ENCODE peak calls at places on chromosomes 4 and X, in four cellular contexts. H, T, K and A are unnamed samples.
A peak's percentile ranks its signal among the peaks of the same experiment; 100 is the strongest.

GRCh38 chr4:179307297-179308136 is 1865.3 kb upstream of the AGA start:
- DNase-seq in K (no peak), H (peak; percentile 16), T (peak; percentile 12), A (no peak)

GRCh38 chr4:114287079-114287696 is 307.7 kb upstream of the ARSJ start:
- DNase-seq in T (no peak), H (no peak), K (no peak), A (no peak)

GRCh38 chr4:166838975-166839614 is 395.2 kb downstream of the SPOCK3 start:
- DNase-seq in K (no peak), H (no peak), T (no peak), A (no peak)

GRCh38 chr4:89438102-89438831 is 130.7 kb upstream of the GPRIN3 start:
- DNase-seq in K (peak; percentile 42), T (peak; percentile 51), H (peak; percentile 68), A (no peak)

GRCh38 chr4:153267013-153267412 is 62.8 kb downstream of the TRIM2 start:
- DNase-seq in H (peak; percentile 37), K (no peak), T (peak; percentile 88), A (no peak)

GRCh38 chrX:68183612-68184214 is 249.6 kb downstream of the OPHN1 start:
- DNase-seq in H (peak; percentile 57), T (peak; percentile 46), K (no peak), A (no peak)

GRCh38 chr4:139535228-139535851 is 20.7 kb downstream of the SETD7 start:
- DNase-seq in H (no peak), K (no peak), T (no peak), A (no peak)

GRCh38 chr4:83771113-83771705 is 235.3 kb downstream of the GPAT3 start:
- DNase-seq in T (peak; percentile 55), H (peak; percentile 54), K (no peak), A (no peak)

GRCh38 chr4:44738615-44739014 is 12.3 kb upstream of the GNPDA2 start:
- DNase-seq in T (no peak), K (no peak), H (peak; percentile 18), A (no peak)

GRCh38 chrX:31546130-31546529 is 474.3 kb upstream of the FTHL17 start:
- DNase-seq in T (peak; percentile 88), H (peak; percentile 84), K (no peak), A (no peak)

GRCh38 chr4:125573368-125573767 is 258.6 kb downstream of the FAT4 start:
- DNase-seq in K (no peak), H (no peak), T (no peak), A (no peak)

GRCh38 chr4:114734581-114734980 is 136.0 kb downstream of the UGT8 start:
- DNase-seq in K (no peak), H (no peak), T (no peak), A (no peak)

GRCh38 chr4:26319467-26320158 is 1.2 kb upstream of the RBPJ start:
- DNase-seq in K (peak; percentile 96), H (peak; percentile 100), T (peak; percentile 100), A (peak; percentile 98)

GRCh38 chrX:153312842-153313241 is 8.7 kb downstream of the PNMA6F start:
- DNase-seq in K (no peak), H (no peak), T (no peak), A (no peak)

GRCh38 chrX:30215357-30215843 is at the start of gene MAGEB2:
- DNase-seq in K (no peak), T (no peak), H (no peak), A (no peak)

GRCh38 chr4:83012631-83013419 is 2.2 kb upstream of the LIN54 start:
- DNase-seq in H (peak; percentile 97), K (peak; percentile 96), T (peak; percentile 98), A (peak; percentile 98)

GRCh38 chrX:25006586-25007058 is 9.1 kb downstream of the ARX start:
- DNase-seq in K (no peak), H (no peak), T (no peak), A (no peak)

GRCh38 chr4:827209-828081 is 1.5 kb upstream of the CPLX1 start:
- DNase-seq in H (no peak), T (no peak), K (no peak), A (peak; percentile 50)